ENCODE peak calls at places on chromosomes 13 and 19, in ten cellular contexts. S, A, V, R, M, K, F, G, E and Y are unnamed samples.
A peak's percentile ranks its signal among the peaks of the same experiment; 100 is the strongest.

GRCh38 chr19:31451686-31452325 is 102.6 kb upstream of the TSHZ3 start:
- DNase-seq in S (no peak), A (peak; percentile 84), V (no peak), R (no peak), M (peak; percentile 44), K (no peak), F (no peak), G (no peak), E (no peak), Y (no peak)

GRCh38 chr19:19627716-19628498 is at the start of gene LPAR2:
- DNase-seq in S (no peak), A (peak; percentile 53), V (no peak), R (no peak), M (no peak), K (peak; percentile 79), F (no peak), G (no peak), E (no peak), Y (no peak)

GRCh38 chr13:92677571-92677970 is 549.0 kb upstream of the GPC6 start:
- DNase-seq in S (no peak), A (no peak), V (no peak), R (no peak), M (no peak), K (no peak), F (no peak), G (no peak), E (no peak), Y (no peak)

GRCh38 chr19:33063356-33064116 is 1.2 kb downstream of the RHPN2 start:
- DNase-seq in S (no peak), A (no peak), V (no peak), R (peak; percentile 18), M (peak; percentile 30), K (no peak), F (peak; percentile 13), G (no peak), E (no peak), Y (no peak)

GRCh38 chr19:50510121-50510670 is 795 bp downstream of the JOSD2 start:
- DNase-seq in S (no peak), A (no peak), V (no peak), R (peak; percentile 16), M (no peak), K (no peak), F (no peak), G (peak; percentile 42), E (no peak), Y (no peak)

GRCh38 chr13:96988441-96988840 is 5.8 kb downstream of the OXGR1 start:
- DNase-seq in S (no peak), A (no peak), V (no peak), R (no peak), M (no peak), K (no peak), F (no peak), G (no peak), E (no peak), Y (no peak)

GRCh38 chr13:27997904-27998522 is 9.5 kb upstream of the URAD start:
- DNase-seq in S (no peak), A (peak; percentile 36), V (no peak), R (peak; percentile 23), M (peak; percentile 28), K (peak; percentile 82), F (peak; percentile 43), G (peak; percentile 28), E (peak; percentile 12), Y (no peak)

GRCh38 chr13:99956473-99957349 is 14.9 kb downstream of the ZIC5 start:
- DNase-seq in S (no peak), A (no peak), V (no peak), R (no peak), M (no peak), K (no peak), F (no peak), G (no peak), E (no peak), Y (no peak)

GRCh38 chr13:83184819-83185218 is 697.5 kb downstream of the SLITRK1 start:
- DNase-seq in S (peak; percentile 31), A (peak; percentile 1), V (no peak), R (peak; percentile 68), M (peak; percentile 79), K (no peak), F (peak; percentile 42), G (no peak), E (no peak), Y (no peak)

GRCh38 chr13:59793107-59793506 is 370.6 kb downstream of the DIAPH3 start:
- DNase-seq in S (no peak), A (no peak), V (no peak), R (no peak), M (no peak), K (no peak), F (no peak), G (no peak), E (no peak), Y (no peak)

GRCh38 chr19:39126593-39127187 is 1.1 kb downstream of the PAK4 start:
- DNase-seq in S (no peak), A (peak; percentile 43), V (no peak), R (peak; percentile 45), M (no peak), K (peak; percentile 88), F (peak; percentile 40), G (no peak), E (no peak), Y (peak; percentile 46)

GRCh38 chr13:72221276-72221962 is 354.4 kb upstream of the DACH1 start:
- DNase-seq in S (no peak), A (peak; percentile 46), V (no peak), R (no peak), M (no peak), K (peak; percentile 66), F (no peak), G (peak; percentile 40), E (no peak), Y (no peak)

GRCh38 chr13:51742611-51743010 is 61.4 kb downstream of the DHRS12 start:
- DNase-seq in S (no peak), A (no peak), V (no peak), R (no peak), M (no peak), K (no peak), F (no peak), G (no peak), E (no peak), Y (no peak)

GRCh38 chr13:32039056-32039455 is 7.5 kb downstream of the FRY start:
- DNase-seq in S (no peak), A (no peak), V (no peak), R (no peak), M (peak; percentile 13), K (no peak), F (peak; percentile 68), G (no peak), E (no peak), Y (no peak)

GRCh38 chr19:35657904-35658700 is 8.2 kb upstream of the UPK1A start:
- DNase-seq in S (no peak), A (no peak), V (no peak), R (peak; percentile 13), M (no peak), K (no peak), F (no peak), G (no peak), E (peak; percentile 65), Y (no peak)

GRCh38 chr13:76286178-76286577 is 600.0 kb downstream of the KCTD12 start:
- DNase-seq in S (peak; percentile 55), A (no peak), V (no peak), R (peak; percentile 62), M (peak; percentile 50), K (no peak), F (peak; percentile 63), G (no peak), E (peak; percentile 62), Y (peak; percentile 59)

GRCh38 chr19:8334458-8335342 is 8.4 kb downstream of the KANK3 start:
- DNase-seq in S (no peak), A (peak; percentile 92), V (no peak), R (peak; percentile 62), M (peak; percentile 74), K (peak; percentile 71), F (peak; percentile 34), G (no peak), E (no peak), Y (no peak)

GRCh38 chr13:49098198-49098597 is 121.9 kb upstream of the MLNR start:
- DNase-seq in S (peak; percentile 94), A (peak; percentile 94), V (peak; percentile 30), R (peak; percentile 98), M (peak; percentile 99), K (no peak), F (peak; percentile 79), G (peak; percentile 65), E (peak; percentile 97), Y (peak; percentile 59)

GRCh38 chr13:59691501-59692066 is 472.1 kb downstream of the DIAPH3 start:
- DNase-seq in S (no peak), A (no peak), V (no peak), R (no peak), M (peak; percentile 56), K (no peak), F (no peak), G (no peak), E (no peak), Y (no peak)

GRCh38 chr19:11191273-11191755 is 6.0 kb downstream of the KANK2 start:
- DNase-seq in S (peak; percentile 62), A (peak; percentile 5), V (peak; percentile 65), R (peak; percentile 83), M (peak; percentile 63), K (no peak), F (peak; percentile 61), G (peak; percentile 74), E (peak; percentile 77), Y (no peak)
- H3K4me3 ChIP-seq in S (no peak overlapping the region), A (no peak overlapping the region), V (peak overlapping the region; percentile 4), R (no peak overlapping the region), M (no peak overlapping the region), K (no peak overlapping the region), F (no peak overlapping the region), G (no peak overlapping the region), E (no peak overlapping the region), Y (no peak overlapping the region)

GRCh38 chr13:106145997-106146864 is 389.2 kb downstream of the EFNB2 start:
- DNase-seq in S (no peak), A (no peak), V (no peak), R (no peak), M (no peak), K (peak; percentile 62), F (no peak), G (no peak), E (no peak), Y (no peak)
- TF ChIP-seq CTCF in S (no peak), A (no peak), V (no peak), R (no peak), M (no peak), K (no peak), F (no peak), G (no peak), E (peak; percentile 21), Y (no peak)

GRCh38 chr19:53079313-53079924 is 23.8 kb downstream of the ZNF160 start:
- DNase-seq in S (no peak), A (no peak), V (no peak), R (no peak), M (no peak), K (no peak), F (no peak), G (no peak), E (no peak), Y (no peak)
- H3K4me3 ChIP-seq in S (no peak overlapping the region), A (no peak overlapping the region), V (no peak overlapping the region), R (no peak overlapping the region), M (no peak overlapping the region), K (no peak overlapping the region), F (no peak overlapping the region), G (no peak overlapping the region), E (no peak overlapping the region), Y (no peak overlapping the region)

DNA sequence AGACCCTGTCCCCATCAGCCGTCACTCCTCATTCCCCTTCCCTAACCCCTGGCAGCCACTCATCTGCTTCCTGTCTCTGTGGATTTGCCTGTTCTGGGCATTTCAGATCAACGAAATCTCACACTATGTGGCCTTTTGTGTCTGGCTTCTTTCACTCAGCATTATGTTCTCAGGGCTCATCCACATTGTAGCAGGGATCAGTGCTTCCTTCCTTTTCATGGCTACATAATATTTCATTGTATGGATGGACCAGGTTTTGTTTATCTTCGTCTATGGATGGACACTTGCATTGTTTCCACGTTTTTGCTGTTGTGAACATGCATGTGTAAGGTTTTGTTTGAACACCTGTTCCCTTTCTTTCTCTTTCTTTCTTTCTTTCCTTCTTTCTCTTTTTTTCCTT is 41.3 kb downstream of the NWD1 start:
- DNase-seq in S (no peak), A (no peak), V (no peak), R (no peak), M (no peak), K (no peak), F (no peak), G (no peak), E (no peak), Y (no peak)
- TF ChIP-seq CTCF in S (no peak), A (no peak), V (no peak), R (no peak), M (no peak), K (no peak), F (no peak), G (no peak), E (no peak), Y (no peak)